ENCODE peak calls at places on chromosome 13, in ten cellular contexts. U is activated CD4-positive, alpha-beta T cell treated with anti-CD3 and anti-CD28 coated beads, Interleukin-2, amount 50 U/mL, for 4 hours; C is fibroblast of the aortic adventitia; O is colonic mucosa; H is stimulated activated CD8-positive, alpha-beta memory T cell treated with anti-CD3 and anti-CD28 coated beads, Interleukin-4, amount 100 ng/mL, for 1 hour; T is transverse colon; A is substantia nigra; F is CD4-positive, alpha-beta memory T cell; B is frontal cortex; M is NCI-H510A treated with DMSO at 0.1 percent for 48 hours. E is an unnamed sample.

GRCh38 chr13:89628567-89628966 is 1718.9 kb upstream of the MIR17HG start:
- DNase-seq in U (no peak), C (no peak), O (no peak), H (no peak), T (no peak), A (no peak), F (no peak), B (no peak), M (no peak), E (no peak)

GRCh38 chr13:22744688-22745452 is 435.9 kb upstream of the SGCG start:
- DNase-seq in U (no peak), C (no peak), O (no peak), H (no peak), T (no peak), A (no peak), F (no peak), B (no peak), M (no peak), E (no peak)

GRCh38 chr13:30572859-30573275 is 44.9 kb upstream of the USPL1 start:
- DNase-seq in U (no peak), C (peak), O (no peak), H (no peak), T (no peak), A (no peak), F (peak), B (peak), M (peak), E (no peak)

GRCh38 chr13:51050021-51050886 is 60.8 kb downstream of the C13orf42 start:
- DNase-seq in U (no peak), C (no peak), O (no peak), H (no peak), T (no peak), A (no peak), F (no peak), B (no peak), M (no peak), E (no peak)

GRCh38 chr13:40317980-40318327 is 348.5 kb downstream of the FOXO1 start:
- DNase-seq in U (no peak), C (no peak), O (no peak), H (no peak), T (no peak), A (no peak), F (no peak), B (no peak), M (no peak), E (no peak)

GRCh38 chr13:99657848-99658265 is 156.6 kb downstream of the TM9SF2 start:
- DNase-seq in U (no peak), C (peak), O (peak), H (no peak), T (no peak), A (peak), F (peak), B (no peak), M (peak), E (no peak)

GRCh38 chr13:59635591-59635990 is 528.1 kb downstream of the DIAPH3 start:
- DNase-seq in U (no peak), C (no peak), O (no peak), H (no peak), T (no peak), A (no peak), F (no peak), B (no peak), M (no peak), E (no peak)

GRCh38 chr13:81760316-81760715 is 1419.4 kb upstream of the SPRY2 start:
- DNase-seq in U (no peak), C (no peak), O (no peak), H (no peak), T (no peak), A (no peak), F (no peak), B (no peak), M (no peak), E (no peak)

GRCh38 chr13:79802389-79803140 is 321.6 kb downstream of the NDFIP2 start:
- DNase-seq in U (no peak), C (no peak), O (no peak), H (no peak), T (no peak), A (no peak), F (no peak), B (no peak), M (no peak), E (no peak)

GRCh38 chr13:51916419-51916818 is 54.6 kb downstream of the CCDC70 start:
- DNase-seq in U (no peak), C (no peak), O (no peak), H (no peak), T (no peak), A (no peak), F (no peak), B (no peak), M (no peak), E (no peak)

GRCh38 chr13:26604784-26605183 is 47.3 kb downstream of the WASF3 start:
- DNase-seq in U (no peak), C (no peak), O (no peak), H (no peak), T (peak), A (no peak), F (no peak), B (no peak), M (no peak), E (no peak)

GRCh38 chr13:99037756-99038155 is 59.9 kb upstream of the DOCK9 start:
- DNase-seq in U (no peak), C (no peak), O (no peak), H (no peak), T (no peak), A (no peak), F (no peak), B (no peak), M (no peak), E (no peak)

GRCh38 chr13:110615005-110615321 is 382 bp upstream of the NAXD start:
- DNase-seq in U (no peak), C (no peak), O (no peak), H (no peak), T (no peak), A (no peak), F (no peak), B (no peak), M (no peak), E (no peak)